ENCODE peak calls at places on chromosomes 2 and 18, in nine cellular contexts. One of them, this sample, is unnamed.

GRCh38 chr18:63157293-63158011 is 162.1 kb downstream of the BCL2 start:
- DNase-seq in ovary: no peak
- DNase-seq in body of pancreas: no peak
- DNase-seq in heart right ventricle: no peak
- DNase-seq in left lung: no peak
- DNase-seq in left ventricle myocardium inferior: no peak
- DNase-seq in IMR-90: no peak
- DNase-seq in pancreas: no peak
- DNase-seq in mammary epithelial cell: no peak
- DNase-seq in this sample: no peak

GRCh38 chr2:86675611-86676015 is 44.5 kb upstream of the RMND5A start:
- DNase-seq in left lung: no peak
- DNase-seq in body of pancreas: peak; percentile 57
- DNase-seq in left ventricle myocardium inferior: no peak
- DNase-seq in ovary: no peak
- DNase-seq in mammary epithelial cell: peak; percentile 20
- DNase-seq in heart right ventricle: no peak
- DNase-seq in pancreas: no peak
- DNase-seq in IMR-90: no peak
- DNase-seq in this sample: no peak

GRCh38 chr2:121293450-121294325 is 8.7 kb upstream of the TFCP2L1 start:
- DNase-seq in body of pancreas: peak; percentile 87
- DNase-seq in pancreas: peak; percentile 76
- DNase-seq in heart right ventricle: peak; percentile 29
- DNase-seq in left ventricle myocardium inferior: peak; percentile 35
- DNase-seq in left lung: peak; percentile 71
- DNase-seq in IMR-90: no peak
- DNase-seq in mammary epithelial cell: no peak
- DNase-seq in ovary: no peak
- DNase-seq in this sample: no peak

GRCh38 chr2:45650851-45651414 is 542 bp upstream of the PRKCE start:
- DNase-seq in body of pancreas: peak; percentile 92
- DNase-seq in left ventricle myocardium inferior: peak; percentile 94
- DNase-seq in pancreas: peak; percentile 92
- DNase-seq in mammary epithelial cell: peak; percentile 95
- DNase-seq in ovary: peak; percentile 97
- DNase-seq in heart right ventricle: peak; percentile 90
- DNase-seq in left lung: peak; percentile 92
- DNase-seq in IMR-90: peak; percentile 98
- DNase-seq in this sample: peak; percentile 83

GRCh38 chr2:119683717-119684443 is 4.9 kb downstream of the TMEM177 start:
- DNase-seq in body of pancreas: no peak
- DNase-seq in IMR-90: peak; percentile 28
- DNase-seq in left lung: peak; percentile 9
- DNase-seq in left ventricle myocardium inferior: no peak
- DNase-seq in ovary: peak; percentile 57
- DNase-seq in heart right ventricle: no peak
- DNase-seq in pancreas: no peak
- DNase-seq in mammary epithelial cell: peak; percentile 17
- DNase-seq in this sample: peak; percentile 45

GRCh38 chr18:79987566-79987965 is 797 bp downstream of the TXNL4A start:
- DNase-seq in body of pancreas: no peak
- DNase-seq in mammary epithelial cell: peak; percentile 21
- DNase-seq in ovary: no peak
- DNase-seq in heart right ventricle: no peak
- DNase-seq in IMR-90: no peak
- DNase-seq in left lung: no peak
- DNase-seq in pancreas: no peak
- DNase-seq in left ventricle myocardium inferior: no peak
- DNase-seq in this sample: peak; percentile 23

GRCh38 chr2:32835148-32835547 is 111.6 kb upstream of the LTBP1 start:
- DNase-seq in ovary: no peak
- DNase-seq in mammary epithelial cell: no peak
- DNase-seq in left lung: no peak
- DNase-seq in left ventricle myocardium inferior: no peak
- DNase-seq in IMR-90: no peak
- DNase-seq in heart right ventricle: no peak
- DNase-seq in pancreas: no peak
- DNase-seq in body of pancreas: no peak
- DNase-seq in this sample: no peak

GRCh38 chr18:6606411-6607085 is 123.0 kb upstream of the ARHGAP28 start:
- DNase-seq in IMR-90: no peak
- DNase-seq in pancreas: no peak
- DNase-seq in mammary epithelial cell: no peak
- DNase-seq in heart right ventricle: no peak
- DNase-seq in left lung: no peak
- DNase-seq in body of pancreas: no peak
- DNase-seq in left ventricle myocardium inferior: no peak
- DNase-seq in ovary: no peak
- DNase-seq in this sample: no peak

GRCh38 chr2:28068098-28068497 is 177.6 kb downstream of the BABAM2 start:
- DNase-seq in pancreas: no peak
- DNase-seq in left ventricle myocardium inferior: no peak
- DNase-seq in mammary epithelial cell: peak; percentile 68
- DNase-seq in IMR-90: no peak
- DNase-seq in body of pancreas: no peak
- DNase-seq in ovary: no peak
- DNase-seq in heart right ventricle: no peak
- DNase-seq in left lung: no peak
- DNase-seq in this sample: peak; percentile 89

GRCh38 chr2:224837066-224837465 is 120.9 kb upstream of the CCDC195 start:
- DNase-seq in mammary epithelial cell: no peak
- DNase-seq in body of pancreas: no peak
- DNase-seq in pancreas: no peak
- DNase-seq in left lung: no peak
- DNase-seq in IMR-90: no peak
- DNase-seq in ovary: no peak
- DNase-seq in heart right ventricle: no peak
- DNase-seq in left ventricle myocardium inferior: no peak
- DNase-seq in this sample: no peak

GRCh38 chr18:9055626-9056025 is 46.9 kb upstream of the NDUFV2 start:
- DNase-seq in left lung: no peak
- DNase-seq in IMR-90: no peak
- DNase-seq in ovary: no peak
- DNase-seq in heart right ventricle: no peak
- DNase-seq in body of pancreas: no peak
- DNase-seq in mammary epithelial cell: no peak
- DNase-seq in pancreas: no peak
- DNase-seq in left ventricle myocardium inferior: no peak
- DNase-seq in this sample: no peak
- TF ChIP-seq CTCF in left lung: no peak
- TF ChIP-seq CTCF in IMR-90: no peak
- TF ChIP-seq CTCF in ovary: no peak
- TF ChIP-seq CTCF in heart right ventricle: no peak
- TF ChIP-seq CTCF in body of pancreas: no peak
- TF ChIP-seq CTCF in mammary epithelial cell: no peak
- TF ChIP-seq CTCF in pancreas: no peak
- TF ChIP-seq CTCF in left ventricle myocardium inferior: no peak
- TF ChIP-seq CTCF in this sample: no peak

DNA sequence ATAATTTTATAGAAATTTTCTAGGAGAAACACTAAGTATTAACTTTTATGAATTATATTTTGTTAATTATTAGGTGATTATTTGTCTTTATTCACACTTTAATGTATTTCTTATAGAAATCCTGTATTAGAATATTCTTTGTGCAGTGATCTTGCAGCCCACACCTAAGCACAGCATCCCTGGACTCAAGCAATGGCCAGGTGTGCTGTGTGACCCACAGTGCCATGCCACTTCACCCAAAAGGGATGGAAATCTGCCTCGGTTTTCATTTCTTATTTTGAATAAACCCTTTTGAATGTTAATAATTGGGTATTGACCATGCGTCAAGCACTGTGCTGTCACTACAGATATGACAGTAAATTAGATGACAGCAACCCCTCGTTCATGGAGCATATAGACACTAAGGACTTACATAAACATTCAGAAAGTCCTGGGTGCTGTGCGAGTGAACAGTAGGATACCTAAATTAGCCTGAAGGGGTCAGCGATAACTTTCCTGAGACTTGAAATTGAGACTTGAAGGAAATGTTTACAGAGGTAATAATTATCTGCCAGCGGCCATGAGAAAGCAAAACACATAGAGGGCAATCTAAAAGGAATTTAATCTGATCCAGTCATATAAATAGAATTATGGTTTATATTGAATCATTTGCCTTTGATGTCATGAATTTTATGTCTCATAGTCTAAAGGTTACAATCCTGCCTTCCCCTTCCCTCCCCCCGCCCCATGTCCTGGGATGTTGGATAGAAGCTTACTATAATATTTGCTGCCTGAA is 52.7 kb upstream of the CALCRL start:
- DNase-seq in ovary: no peak
- DNase-seq in body of pancreas: no peak
- DNase-seq in pancreas: no peak
- DNase-seq in heart right ventricle: no peak
- DNase-seq in IMR-90: peak; percentile 84
- DNase-seq in left ventricle myocardium inferior: no peak
- DNase-seq in mammary epithelial cell: no peak
- DNase-seq in left lung: no peak
- DNase-seq in this sample: peak; percentile 13
- H3K4me1 ChIP-seq in ovary: no peaks in the 10 kb centered on the region
- H3K4me1 ChIP-seq in body of pancreas: no peaks in the 10 kb centered on the region
- H3K4me1 ChIP-seq in pancreas: peaks cover 6% of the 10 kb centered on the region
- H3K4me1 ChIP-seq in heart right ventricle: peaks cover 6% of the 10 kb centered on the region
- H3K4me1 ChIP-seq in IMR-90: peaks cover 13% of the 10 kb centered on the region
- H3K4me1 ChIP-seq in left ventricle myocardium inferior: peaks cover 21% of the 10 kb centered on the region
- H3K4me1 ChIP-seq in mammary epithelial cell: no peaks in the 10 kb centered on the region
- H3K4me1 ChIP-seq in left lung: no peaks in the 10 kb centered on the region
- H3K4me1 ChIP-seq in this sample: no peaks in the 10 kb centered on the region

GRCh38 chr2:176188969-176189665 is 649 bp downstream of the HOXD1 start:
- DNase-seq in body of pancreas: no peak
- DNase-seq in ovary: no peak
- DNase-seq in left lung: no peak
- DNase-seq in IMR-90: no peak
- DNase-seq in left ventricle myocardium inferior: no peak
- DNase-seq in heart right ventricle: no peak
- DNase-seq in mammary epithelial cell: no peak
- DNase-seq in pancreas: peak; percentile 63
- DNase-seq in this sample: no peak
- H3K27ac ChIP-seq in body of pancreas: no peak overlapping the region
- H3K27ac ChIP-seq in ovary: no peak overlapping the region
- H3K27ac ChIP-seq in left lung: no peak overlapping the region
- H3K27ac ChIP-seq in IMR-90: no peak overlapping the region
- H3K27ac ChIP-seq in left ventricle myocardium inferior: no peak overlapping the region
- H3K27ac ChIP-seq in heart right ventricle: no peak overlapping the region
- H3K27ac ChIP-seq in mammary epithelial cell: no peak overlapping the region
- H3K27ac ChIP-seq in pancreas: no peak overlapping the region
- H3K27ac ChIP-seq in this sample: no peak overlapping the region

GRCh38 chr18:14768241-14768640 is 20.3 kb downstream of the ANKRD30B start:
- DNase-seq in IMR-90: no peak
- DNase-seq in pancreas: no peak
- DNase-seq in mammary epithelial cell: no peak
- DNase-seq in left ventricle myocardium inferior: no peak
- DNase-seq in body of pancreas: no peak
- DNase-seq in left lung: no peak
- DNase-seq in ovary: no peak
- DNase-seq in heart right ventricle: no peak
- DNase-seq in this sample: no peak
- TF ChIP-seq CTCF in IMR-90: no peak
- TF ChIP-seq CTCF in pancreas: no peak
- TF ChIP-seq CTCF in mammary epithelial cell: no peak
- TF ChIP-seq CTCF in left ventricle myocardium inferior: no peak
- TF ChIP-seq CTCF in body of pancreas: no peak
- TF ChIP-seq CTCF in left lung: no peak
- TF ChIP-seq CTCF in ovary: no peak
- TF ChIP-seq CTCF in heart right ventricle: no peak
- TF ChIP-seq CTCF in this sample: no peak